ENCODE peak calls at places on chromosomes 6 and 20, in nine cellular contexts. One of them, this sample, is unnamed.
A peak's percentile ranks its signal among the peaks of the same experiment; 100 is the strongest.

GRCh38 chr6:12283904-12284303 is 6.3 kb upstream of the EDN1 start:
- DNase-seq in foreskin fibroblast: no peak
- DNase-seq in tibial nerve: no peak
- DNase-seq in brain microvascular endothelial cell: no peak
- DNase-seq in psoas muscle: no peak
- DNase-seq in GM12865: no peak
- DNase-seq in NB4: no peak
- DNase-seq in MM.1S: no peak
- DNase-seq in stomach: no peak
- DNase-seq in this sample: no peak

GRCh38 chr6:156949376-156949775 is 172.2 kb downstream of the ARID1B start:
- DNase-seq in foreskin fibroblast: peak; percentile 80
- DNase-seq in tibial nerve: no peak
- DNase-seq in brain microvascular endothelial cell: peak; percentile 76
- DNase-seq in psoas muscle: no peak
- DNase-seq in GM12865: no peak
- DNase-seq in NB4: no peak
- DNase-seq in MM.1S: no peak
- DNase-seq in stomach: no peak
- DNase-seq in this sample: peak; percentile 62

GRCh38 chr6:51553246-51554015 is 534.0 kb downstream of the PKHD1 start:
- DNase-seq in foreskin fibroblast: no peak
- DNase-seq in tibial nerve: no peak
- DNase-seq in brain microvascular endothelial cell: no peak
- DNase-seq in psoas muscle: no peak
- DNase-seq in GM12865: no peak
- DNase-seq in NB4: no peak
- DNase-seq in MM.1S: no peak
- DNase-seq in stomach: no peak
- DNase-seq in this sample: no peak

GRCh38 chr6:46772754-46773153 is 20.4 kb upstream of the MEP1A start:
- DNase-seq in foreskin fibroblast: no peak
- DNase-seq in tibial nerve: no peak
- DNase-seq in brain microvascular endothelial cell: no peak
- DNase-seq in psoas muscle: no peak
- DNase-seq in GM12865: peak; percentile 6
- DNase-seq in NB4: peak; percentile 94
- DNase-seq in MM.1S: no peak
- DNase-seq in stomach: no peak
- DNase-seq in this sample: no peak

GRCh38 chr20:25308083-25308491 is 60.2 kb downstream of the PYGB start:
- DNase-seq in foreskin fibroblast: no peak
- DNase-seq in tibial nerve: no peak
- DNase-seq in brain microvascular endothelial cell: no peak
- DNase-seq in psoas muscle: no peak
- DNase-seq in GM12865: no peak
- DNase-seq in NB4: peak; percentile 47
- DNase-seq in MM.1S: no peak
- DNase-seq in stomach: no peak
- DNase-seq in this sample: no peak

GRCh38 chr6:111207141-111207858 is 120.0 kb downstream of the SLC16A10 start:
- DNase-seq in foreskin fibroblast: no peak
- DNase-seq in tibial nerve: no peak
- DNase-seq in brain microvascular endothelial cell: peak; percentile 24
- DNase-seq in psoas muscle: no peak
- DNase-seq in GM12865: no peak
- DNase-seq in NB4: no peak
- DNase-seq in MM.1S: no peak
- DNase-seq in stomach: no peak
- DNase-seq in this sample: peak; percentile 32

GRCh38 chr20:47360207-47360488 is 3.6 kb upstream of the ZMYND8 start:
- DNase-seq in foreskin fibroblast: peak; percentile 79
- DNase-seq in tibial nerve: no peak
- DNase-seq in brain microvascular endothelial cell: no peak
- DNase-seq in psoas muscle: no peak
- DNase-seq in GM12865: no peak
- DNase-seq in NB4: peak; percentile 82
- DNase-seq in MM.1S: no peak
- DNase-seq in stomach: peak; percentile 54
- DNase-seq in this sample: peak; percentile 87

GRCh38 chr20:44614525-44614924 is 32.1 kb downstream of the PKIG start:
- DNase-seq in foreskin fibroblast: no peak
- DNase-seq in tibial nerve: no peak
- DNase-seq in brain microvascular endothelial cell: no peak
- DNase-seq in psoas muscle: peak; percentile 64
- DNase-seq in GM12865: no peak
- DNase-seq in NB4: no peak
- DNase-seq in MM.1S: no peak
- DNase-seq in stomach: no peak
- DNase-seq in this sample: no peak

GRCh38 chr20:57097245-57097935 is 169.1 kb downstream of the BMP7 start:
- DNase-seq in foreskin fibroblast: no peak
- DNase-seq in tibial nerve: no peak
- DNase-seq in brain microvascular endothelial cell: no peak
- DNase-seq in psoas muscle: no peak
- DNase-seq in GM12865: no peak
- DNase-seq in NB4: no peak
- DNase-seq in MM.1S: no peak
- DNase-seq in stomach: no peak
- DNase-seq in this sample: no peak

GRCh38 chr6:109202409-109203264 is 107.3 kb downstream of the CEP57L1 start:
- DNase-seq in foreskin fibroblast: no peak
- DNase-seq in tibial nerve: no peak
- DNase-seq in brain microvascular endothelial cell: peak; percentile 5
- DNase-seq in psoas muscle: no peak
- DNase-seq in GM12865: no peak
- DNase-seq in NB4: no peak
- DNase-seq in MM.1S: no peak
- DNase-seq in stomach: no peak
- DNase-seq in this sample: peak; percentile 19

GRCh38 chr6:50185006-50185405 is 135.3 kb upstream of the DEFB112 start:
- DNase-seq in foreskin fibroblast: no peak
- DNase-seq in tibial nerve: no peak
- DNase-seq in brain microvascular endothelial cell: no peak
- DNase-seq in psoas muscle: no peak
- DNase-seq in GM12865: peak; percentile 24
- DNase-seq in NB4: peak; percentile 47
- DNase-seq in MM.1S: no peak
- DNase-seq in stomach: no peak
- DNase-seq in this sample: no peak

GRCh38 chr6:168131464-168132415 is 52.7 kb upstream of the FRMD1 start:
- DNase-seq in foreskin fibroblast: no peak
- DNase-seq in tibial nerve: no peak
- DNase-seq in brain microvascular endothelial cell: no peak
- DNase-seq in psoas muscle: no peak
- DNase-seq in GM12865: no peak
- DNase-seq in NB4: no peak
- DNase-seq in MM.1S: no peak
- DNase-seq in stomach: peak; percentile 65
- DNase-seq in this sample: no peak

GRCh38 chr20:51498765-51499540 is 43.6 kb downstream of the NFATC2 start:
- DNase-seq in foreskin fibroblast: no peak
- DNase-seq in tibial nerve: no peak
- DNase-seq in brain microvascular endothelial cell: no peak
- DNase-seq in psoas muscle: no peak
- DNase-seq in GM12865: no peak
- DNase-seq in NB4: no peak
- DNase-seq in MM.1S: no peak
- DNase-seq in stomach: no peak
- DNase-seq in this sample: no peak

GRCh38 chr6:129353067-129353466 is 356.9 kb downstream of the ARHGAP18 start:
- DNase-seq in foreskin fibroblast: no peak
- DNase-seq in tibial nerve: no peak
- DNase-seq in brain microvascular endothelial cell: no peak
- DNase-seq in psoas muscle: no peak
- DNase-seq in GM12865: no peak
- DNase-seq in NB4: no peak
- DNase-seq in MM.1S: no peak
- DNase-seq in stomach: peak; percentile 77
- DNase-seq in this sample: no peak

GRCh38 chr6:157525292-157525889 is 144.4 kb downstream of the ZDHHC14 start:
- DNase-seq in foreskin fibroblast: no peak
- DNase-seq in tibial nerve: no peak
- DNase-seq in brain microvascular endothelial cell: no peak
- DNase-seq in psoas muscle: no peak
- DNase-seq in GM12865: no peak
- DNase-seq in NB4: no peak
- DNase-seq in MM.1S: no peak
- DNase-seq in stomach: no peak
- DNase-seq in this sample: no peak

GRCh38 chr6:68976260-68976659 is 341.2 kb downstream of the ADGRB3 start:
- DNase-seq in foreskin fibroblast: no peak
- DNase-seq in tibial nerve: no peak
- DNase-seq in brain microvascular endothelial cell: no peak
- DNase-seq in psoas muscle: no peak
- DNase-seq in GM12865: peak; percentile 5
- DNase-seq in NB4: peak; percentile 10
- DNase-seq in MM.1S: no peak
- DNase-seq in stomach: no peak
- DNase-seq in this sample: no peak

GRCh38 chr6:68978411-68978810 is 343.3 kb downstream of the ADGRB3 start:
- DNase-seq in foreskin fibroblast: peak; percentile 6
- DNase-seq in tibial nerve: no peak
- DNase-seq in brain microvascular endothelial cell: no peak
- DNase-seq in psoas muscle: no peak
- DNase-seq in GM12865: no peak
- DNase-seq in NB4: no peak
- DNase-seq in MM.1S: no peak
- DNase-seq in stomach: no peak
- DNase-seq in this sample: peak; percentile 9

GRCh38 chr6:68975064-68975463 is 340.0 kb downstream of the ADGRB3 start:
- DNase-seq in foreskin fibroblast: peak; percentile 3
- DNase-seq in tibial nerve: no peak
- DNase-seq in brain microvascular endothelial cell: peak; percentile 7
- DNase-seq in psoas muscle: no peak
- DNase-seq in GM12865: no peak
- DNase-seq in NB4: no peak
- DNase-seq in MM.1S: no peak
- DNase-seq in stomach: no peak
- DNase-seq in this sample: peak; percentile 42
- TF ChIP-seq CTCF in foreskin fibroblast: no peak
- TF ChIP-seq CTCF in tibial nerve: peak; percentile 8
- TF ChIP-seq CTCF in brain microvascular endothelial cell: peak; percentile 59
- TF ChIP-seq CTCF in psoas muscle: no peak
- TF ChIP-seq CTCF in GM12865: no peak
- TF ChIP-seq CTCF in NB4: no peak
- TF ChIP-seq CTCF in MM.1S: no peak
- TF ChIP-seq CTCF in stomach: no peak
- TF ChIP-seq CTCF in this sample: peak; percentile 46

DNA sequence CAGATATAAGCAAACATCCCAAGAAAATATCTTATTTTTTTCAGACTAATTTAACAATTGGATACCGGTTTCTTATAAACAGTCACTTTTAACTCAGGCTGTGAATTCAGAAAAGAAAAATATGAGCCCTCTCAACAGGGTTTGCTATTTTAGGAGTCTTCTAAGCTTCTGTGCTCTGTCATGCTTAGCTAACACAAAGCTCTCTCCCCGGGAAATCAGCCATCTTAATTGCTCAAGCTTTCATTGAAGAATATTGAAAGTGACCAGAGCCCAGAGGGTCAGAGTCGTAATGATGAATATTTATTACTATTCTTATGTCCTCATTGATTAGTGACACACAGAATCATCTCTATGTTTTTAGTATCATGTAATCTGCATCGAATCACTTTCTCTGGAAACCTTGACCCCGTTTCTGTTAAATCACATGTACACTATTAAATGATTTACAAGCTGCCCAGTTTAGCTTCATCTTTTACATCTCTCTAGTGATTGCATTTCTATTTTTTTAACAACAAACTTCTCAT is 96.0 kb downstream of the RFPL4B start:
- DNase-seq in foreskin fibroblast: peak; percentile 46
- DNase-seq in tibial nerve: no peak
- DNase-seq in brain microvascular endothelial cell: no peak
- DNase-seq in psoas muscle: no peak
- DNase-seq in GM12865: no peak
- DNase-seq in NB4: no peak
- DNase-seq in MM.1S: no peak
- DNase-seq in stomach: no peak
- DNase-seq in this sample: no peak
- H3K4me3 ChIP-seq in foreskin fibroblast: no peak overlapping the region
- H3K4me3 ChIP-seq in tibial nerve: no peak overlapping the region
- H3K4me3 ChIP-seq in brain microvascular endothelial cell: no peak overlapping the region
- H3K4me3 ChIP-seq in psoas muscle: no peak overlapping the region
- H3K4me3 ChIP-seq in GM12865: no peak overlapping the region
- H3K4me3 ChIP-seq in NB4: no peak overlapping the region
- H3K4me3 ChIP-seq in MM.1S: no peak overlapping the region
- H3K4me3 ChIP-seq in stomach: no peak overlapping the region
- H3K4me3 ChIP-seq in this sample: no peak overlapping the region

GRCh38 chr20:36478137-36478905 is 63.0 kb upstream of the MYL9 start:
- DNase-seq in foreskin fibroblast: no peak
- DNase-seq in tibial nerve: no peak
- DNase-seq in brain microvascular endothelial cell: peak; percentile 38
- DNase-seq in psoas muscle: no peak
- DNase-seq in GM12865: no peak
- DNase-seq in NB4: no peak
- DNase-seq in MM.1S: no peak
- DNase-seq in stomach: no peak
- DNase-seq in this sample: no peak
- TF ChIP-seq CTCF in foreskin fibroblast: no peak
- TF ChIP-seq CTCF in tibial nerve: no peak
- TF ChIP-seq CTCF in brain microvascular endothelial cell: peak; percentile 19
- TF ChIP-seq CTCF in psoas muscle: no peak
- TF ChIP-seq CTCF in GM12865: no peak
- TF ChIP-seq CTCF in NB4: no peak
- TF ChIP-seq CTCF in MM.1S: no peak
- TF ChIP-seq CTCF in stomach: no peak
- TF ChIP-seq CTCF in this sample: no peak

DNA sequence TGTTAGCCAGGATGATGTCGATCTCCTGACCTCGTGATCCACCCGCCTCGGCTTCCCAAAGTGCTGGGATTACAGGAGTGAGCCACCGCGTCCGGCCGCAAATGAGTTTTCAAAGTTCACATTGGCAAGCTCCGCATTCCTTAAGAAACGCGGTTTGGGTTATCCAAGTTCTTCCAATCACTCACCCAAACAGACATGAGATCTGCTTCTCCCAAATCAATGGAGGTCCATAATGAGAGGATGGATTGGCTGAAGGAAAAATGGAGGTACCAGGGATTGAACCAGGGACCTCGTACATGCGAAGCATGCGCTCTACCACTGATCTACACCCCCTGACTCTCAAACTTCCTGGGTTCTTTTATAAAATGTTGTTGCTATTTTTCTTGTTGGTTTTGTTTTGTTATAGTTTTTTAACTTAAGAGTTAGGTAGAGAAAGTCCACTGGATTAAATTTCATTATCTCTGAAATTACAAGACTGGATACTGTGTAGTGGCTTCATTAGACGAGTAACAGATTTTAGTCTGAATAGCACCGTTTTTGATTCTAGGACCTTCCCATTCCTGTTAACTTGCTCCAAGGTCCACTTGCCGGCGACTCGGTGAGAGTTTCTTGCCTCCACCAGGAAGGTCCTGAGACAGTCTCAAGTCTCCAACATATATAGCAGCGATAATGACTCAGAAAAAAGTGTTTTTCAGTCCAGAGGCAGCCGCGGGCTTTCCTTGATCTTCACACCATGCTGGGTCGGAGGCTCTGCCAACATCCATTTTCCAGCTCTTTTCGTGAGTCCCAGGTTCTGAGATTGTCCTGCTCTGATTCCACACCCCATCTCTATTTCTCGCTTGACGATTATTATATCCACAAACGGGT is 170.2 kb downstream of the GPX5 start:
- DNase-seq in foreskin fibroblast: peak; percentile 23
- DNase-seq in tibial nerve: no peak
- DNase-seq in brain microvascular endothelial cell: peak; percentile 42
- DNase-seq in psoas muscle: no peak
- DNase-seq in GM12865: no peak
- DNase-seq in NB4: no peak
- DNase-seq in MM.1S: no peak
- DNase-seq in stomach: no peak
- DNase-seq in this sample: peak; percentile 74
- H3K4me3 ChIP-seq in foreskin fibroblast: peak overlapping the region; percentile 20
- H3K4me3 ChIP-seq in tibial nerve: peak overlapping the region; percentile 19
- H3K4me3 ChIP-seq in brain microvascular endothelial cell: peak overlapping the region; percentile 43
- H3K4me3 ChIP-seq in psoas muscle: peak overlapping the region; percentile 18
- H3K4me3 ChIP-seq in GM12865: no peak overlapping the region
- H3K4me3 ChIP-seq in NB4: no peak overlapping the region
- H3K4me3 ChIP-seq in MM.1S: no peak overlapping the region
- H3K4me3 ChIP-seq in stomach: peak overlapping the region; percentile 4
- H3K4me3 ChIP-seq in this sample: no peak overlapping the region